ENCODE peak calls at places on chromosome 3, in ten cellular contexts. K, B, L, S, G, A, T, V, F and J are unnamed samples.

GRCh38 chr3:44232407-44232806 is 9.3 kb upstream of the TOPAZ1 start:
- DNase-seq in F (no peak), K (no peak), L (no peak), A (no peak), S (no peak), V (no peak), T (no peak), G (no peak), B (no peak), J (no peak)

GRCh38 chr3:33541918-33542317 is 101.7 kb upstream of the UBP1 start:
- DNase-seq in A (peak), B (no peak), K (no peak), L (no peak), F (no peak), V (no peak), T (no peak), S (no peak), G (no peak), J (no peak)

GRCh38 chr3:197204729-197205128 is 93.7 kb downstream of the DLG1 start:
- DNase-seq in A (no peak), B (no peak), G (no peak), K (no peak), L (no peak), F (no peak), T (no peak), V (no peak), S (no peak), J (no peak)

GRCh38 chr3:46851364-46852328 is 11.6 kb downstream of the MYL3 start:
- DNase-seq in A (no peak), B (no peak), K (no peak), G (peak), V (no peak), F (no peak), L (no peak), S (no peak), T (peak), J (no peak)

GRCh38 chr3:37892917-37893595 is 31.4 kb downstream of the CTDSPL start:
- DNase-seq in V (no peak), G (no peak), L (no peak), T (no peak), B (no peak), A (peak), S (no peak), F (no peak), K (peak), J (peak)

GRCh38 chr3:161644871-161645636 is 148.4 kb downstream of the OTOL1 start:
- DNase-seq in A (no peak), F (no peak), T (no peak), V (no peak), S (no peak), L (no peak), B (no peak), G (no peak), K (no peak), J (no peak)

GRCh38 chr3:68915973-68916372 is 16.4 kb downstream of the TAFA4 start:
- DNase-seq in L (no peak), A (no peak), K (no peak), B (no peak), V (no peak), G (no peak), F (no peak), S (no peak), T (no peak), J (no peak)

GRCh38 chr3:113252553-113252952 is 41.2 kb downstream of the BOC start:
- DNase-seq in A (no peak), T (no peak), B (no peak), L (no peak), G (no peak), S (no peak), K (no peak), V (no peak), F (no peak), J (no peak)

GRCh38 chr3:150603888-150604319 is 783 bp downstream of the SELENOT start:
- DNase-seq in G (no peak), L (no peak), V (no peak), A (no peak), F (no peak), S (no peak), B (no peak), K (no peak), T (no peak), J (no peak)

GRCh38 chr3:119884161-119884557 is 102.3 kb downstream of the NR1I2 start:
- DNase-seq in K (no peak), L (no peak), A (no peak), T (no peak), S (no peak), V (no peak), B (no peak), G (no peak), F (no peak), J (no peak)

GRCh38 chr3:168100777-168101492 is 5.2 kb upstream of the GOLIM4 start:
- DNase-seq in G (no peak), F (no peak), T (no peak), S (peak), B (no peak), L (no peak), V (no peak), A (peak), K (no peak), J (peak)

GRCh38 chr3:128801779-128802369 is 75.9 kb downstream of the RAB7A start:
- DNase-seq in V (no peak), T (no peak), A (no peak), G (no peak), F (no peak), L (no peak), K (no peak), S (no peak), B (no peak), J (no peak)

GRCh38 chr3:143831208-143831607 is 17.1 kb downstream of the SLC9A9 start:
- DNase-seq in L (no peak), V (peak), A (peak), G (no peak), S (no peak), B (no peak), F (no peak), K (no peak), T (no peak), J (peak)

GRCh38 chr3:89025185-89025584 is 82.2 kb upstream of the EPHA3 start:
- DNase-seq in B (no peak), F (no peak), T (no peak), A (no peak), V (peak), S (no peak), L (no peak), G (no peak), K (no peak), J (peak)

GRCh38 chr3:124802054-124802698 is 71.9 kb downstream of the UMPS start:
- DNase-seq in G (no peak), V (no peak), B (no peak), S (no peak), K (no peak), L (no peak), A (no peak), F (no peak), T (no peak), J (no peak)

GRCh38 chr3:152466784-152467183 is 198.1 kb downstream of the MBNL1 start:
- DNase-seq in T (no peak), K (no peak), A (peak), F (no peak), G (no peak), V (peak), B (no peak), L (no peak), S (peak), J (peak)

GRCh38 chr3:121956363-121956762 is 62.2 kb downstream of the SLC15A2 start:
- DNase-seq in T (no peak), V (no peak), A (no peak), L (no peak), S (no peak), K (no peak), B (no peak), F (no peak), G (no peak), J (no peak)

GRCh38 chr3:69948246-69948862 is 51.2 kb upstream of the SAMMSON start:
- DNase-seq in K (no peak), V (peak), S (peak), A (peak), L (peak), F (peak), G (no peak), T (no peak), B (no peak), J (peak)

GRCh38 chr3:42157915-42158538 is 66.9 kb downstream of the TRAK1 start:
- DNase-seq in G (no peak), F (peak), V (peak), K (no peak), B (no peak), S (no peak), A (peak), T (no peak), L (no peak), J (no peak)

GRCh38 chr3:112046599-112046998 is 12.1 kb downstream of the TMPRSS7 start:
- DNase-seq in S (peak), K (no peak), L (no peak), G (no peak), V (peak), A (peak), F (no peak), B (no peak), T (no peak), J (no peak)

GRCh38 chr3:156180077-156180476 is 59.7 kb downstream of the KCNAB1 start:
- DNase-seq in V (peak), S (no peak), A (peak), F (no peak), T (no peak), K (no peak), L (no peak), B (no peak), G (no peak), J (peak)

GRCh38 chr3:53768478-53769459 is 77.5 kb downstream of the CHDH start:
- DNase-seq in F (no peak), A (no peak), V (no peak), S (no peak), K (no peak), L (no peak), T (peak), B (no peak), G (no peak), J (no peak)

GRCh38 chr3:134093906-134094305 is 64.2 kb upstream of the SLCO2A1 start:
- DNase-seq in T (no peak), A (peak), V (no peak), L (no peak), B (no peak), G (no peak), K (no peak), S (peak), F (no peak), J (peak)

GRCh38 chr3:64352596-64352989 is 127.3 kb upstream of the PRICKLE2 start:
- DNase-seq in A (no peak), G (no peak), B (no peak), S (no peak), F (no peak), L (no peak), V (no peak), K (no peak), T (no peak), J (peak)

GRCh38 chr3:21750831-21751391 is at the start of gene ZNF385D:
- DNase-seq in B (peak), K (peak), F (no peak), S (peak), V (peak), A (peak), T (peak), L (peak), G (no peak), J (peak)

GRCh38 chr3:126052196-126053058 is 31.5 kb downstream of the SLC41A3 start:
- DNase-seq in K (no peak), T (peak), B (no peak), S (no peak), G (no peak), F (no peak), A (no peak), V (no peak), L (no peak), J (no peak)

GRCh38 chr3:182784542-182784941 is 8.8 kb upstream of the ATP11B start:
- DNase-seq in F (no peak), L (no peak), K (no peak), A (no peak), V (no peak), G (no peak), S (no peak), T (no peak), B (no peak), J (no peak)

GRCh38 chr3:112446343-112446742 is 52.9 kb downstream of the BTLA start:
- DNase-seq in F (no peak), A (no peak), G (no peak), V (no peak), T (no peak), B (no peak), L (no peak), S (peak), K (no peak), J (peak)

GRCh38 chr3:82329300-82329699 is 567.9 kb upstream of the GBE1 start:
- DNase-seq in V (peak), B (no peak), L (no peak), K (no peak), F (no peak), G (no peak), S (no peak), T (no peak), A (no peak), J (no peak)
- TF ChIP-seq CTCF in V (peak), B (peak), L (no peak), K (peak), F (no peak), G (no peak), S (peak), T (no peak), A (no peak), J (peak)

DNA sequence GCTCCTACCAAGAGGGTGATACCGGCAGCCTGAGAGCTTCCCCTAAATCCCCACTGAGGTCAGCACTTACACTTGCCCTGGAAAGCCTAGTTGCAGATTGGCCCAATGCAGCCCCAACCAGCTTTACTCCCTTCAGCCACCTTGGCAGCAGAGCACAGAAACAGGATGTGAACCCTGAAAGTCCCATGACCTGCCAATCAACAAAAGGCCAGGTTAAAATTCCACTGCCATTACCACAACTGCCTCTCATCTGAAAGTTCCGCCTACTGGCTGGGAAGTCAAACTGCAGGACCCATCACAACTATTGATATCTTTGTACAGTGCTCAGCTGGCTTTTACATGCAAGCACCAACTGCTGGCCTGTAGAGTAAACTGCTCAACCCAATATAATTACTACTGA is 156.2 kb downstream of the ZMAT3 start:
- DNase-seq in L (no peak), V (no peak), T (no peak), S (no peak), B (no peak), A (no peak), K (no peak), G (no peak), F (no peak), J (no peak)
- TF ChIP-seq CTCF in L (no peak), V (no peak), T (no peak), S (no peak), B (no peak), A (no peak), K (no peak), G (no peak), F (no peak), J (no peak)

GRCh38 chr3:50617096-50617791 is at the start of gene MAPKAPK3:
- DNase-seq in S (no peak), T (peak), G (peak), B (peak), L (no peak), F (no peak), A (no peak), K (no peak), V (no peak), J (no peak)
- TF ChIP-seq CTCF in S (peak), T (no peak), G (no peak), B (no peak), L (no peak), F (no peak), A (no peak), K (no peak), V (no peak), J (no peak)

DNA sequence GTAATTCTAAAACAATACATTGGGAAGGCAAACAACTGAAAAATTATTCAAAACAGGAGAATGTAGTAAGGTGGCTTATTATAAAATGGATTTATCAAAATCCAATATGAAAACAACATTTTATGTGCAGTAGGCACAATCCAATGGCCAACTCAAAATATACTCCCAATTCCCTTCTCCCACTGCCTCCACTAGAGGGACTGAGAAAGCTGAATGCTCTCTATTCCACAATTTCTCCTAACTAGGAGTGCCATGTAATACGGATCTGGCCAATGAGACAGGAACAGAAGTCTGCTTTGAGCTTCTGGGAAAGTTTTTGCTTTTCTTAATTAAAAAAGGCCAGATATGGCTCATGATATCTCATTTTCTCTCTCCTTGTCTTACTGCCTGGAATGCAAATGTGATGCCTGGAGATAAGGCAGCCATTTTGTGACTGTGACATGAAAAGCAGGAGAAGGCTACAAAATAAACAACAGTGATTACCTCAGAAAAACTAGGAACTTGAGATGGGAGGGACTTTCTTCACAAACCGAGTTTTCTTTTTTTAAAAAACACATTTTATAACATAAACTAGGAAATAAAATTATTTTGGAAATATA is 18.8 kb upstream of the VGLL4 start:
- DNase-seq in V (peak), S (peak), T (no peak), A (no peak), G (no peak), L (peak), K (no peak), F (no peak), B (no peak), J (peak)
- TF ChIP-seq CTCF in V (peak), S (peak), T (no peak), A (peak), G (no peak), L (peak), K (peak), F (no peak), B (peak), J (peak)

GRCh38 chr3:138259126-138259525 is 70.5 kb downstream of the NME9 start:
- DNase-seq in V (no peak), B (no peak), T (no peak), F (no peak), S (no peak), K (no peak), L (no peak), A (no peak), G (no peak), J (no peak)

GRCh38 chr3:138260636-138261035 is 69.0 kb downstream of the NME9 start:
- DNase-seq in L (no peak), V (no peak), F (no peak), K (no peak), T (no peak), B (no peak), A (no peak), S (no peak), G (no peak), J (no peak)

GRCh38 chr3:138267083-138267482 is 62.6 kb downstream of the NME9 start:
- DNase-seq in T (no peak), A (no peak), B (no peak), S (no peak), F (no peak), G (no peak), K (no peak), V (no peak), L (no peak), J (no peak)

GRCh38 chr3:138265745-138266144 is 63.9 kb downstream of the NME9 start:
- DNase-seq in G (no peak), A (no peak), K (no peak), T (no peak), S (no peak), L (no peak), F (no peak), V (no peak), B (no peak), J (no peak)

GRCh38 chr3:138263104-138263503 is 66.5 kb downstream of the NME9 start:
- DNase-seq in F (no peak), A (no peak), S (no peak), L (no peak), G (no peak), B (no peak), V (no peak), T (no peak), K (no peak), J (no peak)
- TF ChIP-seq CTCF in F (no peak), A (no peak), S (peak), L (no peak), G (no peak), B (no peak), V (no peak), T (no peak), K (no peak), J (no peak)

GRCh38 chr3:184811999-184812844 is at the start of gene VPS8:
- DNase-seq in V (peak), T (peak), G (peak), L (peak), B (peak), K (peak), F (peak), S (peak), A (peak), J (peak)
- TF ChIP-seq CTCF in V (peak), T (no peak), G (peak), L (peak), B (peak), K (peak), F (peak), S (peak), A (peak), J (peak)

DNA sequence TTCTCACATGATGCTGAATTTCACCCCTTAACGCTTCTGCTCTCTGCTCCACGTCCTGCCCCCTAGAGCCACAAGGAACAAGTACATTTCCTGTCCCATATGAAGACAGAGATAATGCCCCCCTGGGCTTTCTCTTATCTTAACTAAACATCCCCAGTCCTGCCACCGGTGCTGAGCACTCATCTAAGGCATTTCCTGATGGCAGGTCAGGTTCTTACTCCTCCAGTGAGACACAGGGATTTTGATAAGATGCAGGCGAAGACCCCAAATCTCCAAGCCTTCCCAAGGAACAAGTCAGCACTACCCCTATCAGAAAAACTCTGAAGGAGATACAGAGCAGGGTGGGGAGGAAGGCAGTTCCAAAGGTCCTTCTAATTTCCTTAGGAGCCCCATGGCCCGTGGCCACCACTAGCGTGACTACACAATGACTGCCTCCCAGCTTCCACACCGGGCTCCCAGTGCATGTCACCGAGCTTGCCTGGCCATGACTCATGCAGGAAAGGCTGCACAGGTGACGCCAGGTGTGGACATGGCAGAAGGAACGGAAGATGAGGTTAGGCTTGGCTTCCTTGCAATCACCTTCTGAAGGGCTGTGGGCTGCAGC is 152.9 kb downstream of the XXYLT1 start:
- DNase-seq in B (no peak), S (no peak), V (peak), A (peak), L (no peak), T (no peak), K (peak), G (peak), F (no peak), J (no peak)
- TF ChIP-seq CTCF in B (no peak), S (peak), V (no peak), A (peak), L (peak), T (no peak), K (peak), G (no peak), F (peak), J (peak)

DNA sequence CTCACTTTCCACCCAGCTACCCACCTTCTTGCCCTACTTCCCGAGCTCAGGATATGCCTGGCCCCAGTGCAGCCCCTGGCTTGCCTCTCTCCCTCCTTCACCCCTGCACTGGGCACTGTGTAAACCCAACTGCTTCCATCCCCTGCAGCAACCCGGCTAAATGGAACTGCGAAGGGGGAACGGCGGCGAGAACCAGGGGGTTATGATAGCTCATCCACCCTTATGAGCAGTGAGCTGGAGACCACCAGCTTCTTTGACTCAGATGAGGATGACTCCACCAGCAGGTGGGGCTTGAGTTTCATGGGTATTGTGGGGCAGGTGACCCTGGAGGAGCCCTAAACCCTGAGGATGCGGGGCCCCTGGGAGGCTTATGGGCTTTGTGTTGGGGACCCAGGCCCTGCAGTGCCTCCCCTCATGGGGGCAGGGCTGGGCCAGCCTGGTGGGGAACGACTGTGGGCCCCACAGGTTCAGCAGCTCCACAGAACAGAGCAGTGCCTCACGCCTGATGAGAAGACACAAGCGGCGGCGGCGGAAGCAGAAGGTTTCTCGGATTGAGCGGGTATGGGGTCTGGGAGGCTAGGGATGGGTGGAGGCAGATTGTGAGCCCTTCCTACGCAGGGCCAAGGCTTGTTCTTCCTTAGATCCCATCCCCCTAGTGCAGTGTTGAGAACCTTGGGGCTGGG is 9.6 kb downstream of the DVL3 start:
- DNase-seq in B (no peak), A (no peak), V (no peak), S (no peak), T (no peak), K (no peak), F (no peak), L (no peak), G (no peak), J (no peak)
- TF ChIP-seq CTCF in B (no peak), A (no peak), V (no peak), S (peak), T (no peak), K (no peak), F (no peak), L (no peak), G (no peak), J (no peak)